ENCODE peak calls at places on chromosome 10, in four cellular contexts. Y, C, F and R are unnamed samples.

GRCh38 chr10:62437696-62438095 is 63.5 kb downstream of the ZNF365 start:
- DNase-seq in Y (peak), C (peak), F (no peak), R (no peak)

GRCh38 chr10:88455831-88456230 is 127.3 kb downstream of the RNLS start:
- DNase-seq in Y (no peak), C (no peak), F (no peak), R (no peak)

GRCh38 chr10:126570631-126571170 is 99.8 kb downstream of the C10orf90 start:
- DNase-seq in Y (no peak), C (no peak), F (no peak), R (no peak)

GRCh38 chr10:68502846-68503245 is 24.5 kb downstream of the SLC25A16 start:
- DNase-seq in Y (no peak), C (no peak), F (no peak), R (no peak)

GRCh38 chr10:18140149-18140956 is at the start of gene CACNB2:
- DNase-seq in Y (peak), C (peak), F (peak), R (peak)

GRCh38 chr10:68095176-68095575 is 14.1 kb upstream of the MYPN start:
- DNase-seq in Y (no peak), C (no peak), F (no peak), R (no peak)

GRCh38 chr10:22849077-22849810 is 78.6 kb upstream of the ARMC3 start:
- DNase-seq in Y (peak), C (no peak), F (peak), R (peak)

GRCh38 chr10:92173996-92174395 is 116.9 kb downstream of the CPEB3 start:
- DNase-seq in Y (no peak), C (no peak), F (no peak), R (no peak)

GRCh38 chr10:1538531-1539061 is 198.7 kb downstream of the ADARB2 start:
- DNase-seq in Y (no peak), C (no peak), F (no peak), R (no peak)

GRCh38 chr10:131667047-131667446 is 233.8 kb upstream of the PPP2R2D start:
- DNase-seq in Y (no peak), C (no peak), F (no peak), R (no peak)

GRCh38 chr10:3104251-3104918 is 37.0 kb downstream of the PFKP start:
- DNase-seq in Y (no peak), C (no peak), F (peak), R (peak)

GRCh38 chr10:45550903-45551302 is 121.7 kb downstream of the ZFAND4 start:
- DNase-seq in Y (no peak), C (no peak), F (no peak), R (no peak)

GRCh38 chr10:79223001-79223345 is 124.3 kb upstream of the PPIF start:
- DNase-seq in Y (no peak), C (no peak), F (peak), R (no peak)

GRCh38 chr10:70595566-70596016 is 7.0 kb downstream of the PRF1 start:
- DNase-seq in Y (no peak), C (no peak), F (no peak), R (no peak)

GRCh38 chr10:102617041-102617440 is 27.2 kb upstream of the TRIM8 start:
- DNase-seq in Y (no peak), C (no peak), F (no peak), R (no peak)

GRCh38 chr10:69479737-69480412 is 28.6 kb downstream of the TSPAN15 start:
- DNase-seq in Y (no peak), C (no peak), F (no peak), R (no peak)

GRCh38 chr10:94018107-94018506 is 24.4 kb downstream of the PLCE1 start:
- DNase-seq in Y (no peak), C (no peak), F (no peak), R (no peak)

GRCh38 chr10:76308946-76309529 is 877.6 kb downstream of the LRMDA start:
- DNase-seq in Y (no peak), C (no peak), F (no peak), R (no peak)

GRCh38 chr10:110269641-110270318 is 34.9 kb downstream of the SMNDC1 start:
- DNase-seq in Y (peak), C (no peak), F (no peak), R (peak)

GRCh38 chr10:867807-868206 is 63.7 kb downstream of the LARP4B start:
- DNase-seq in Y (no peak), C (no peak), F (no peak), R (no peak)

GRCh38 chr10:86253171-86254072 is 113.2 kb downstream of the GRID1 start:
- DNase-seq in Y (no peak), C (no peak), F (no peak), R (no peak)

GRCh38 chr10:31358688-31359330 is 39.8 kb downstream of the ZEB1 start:
- DNase-seq in Y (no peak), C (no peak), F (no peak), R (no peak)

GRCh38 chr10:57579926-57580325 is 687.8 kb downstream of the IPMK start:
- DNase-seq in Y (no peak), C (peak), F (no peak), R (no peak)

GRCh38 chr10:49508654-49509053 is 30.3 kb downstream of the ERCC6 start:
- DNase-seq in Y (no peak), C (no peak), F (no peak), R (no peak)

GRCh38 chr10:128047337-128047736 is 78.9 kb downstream of the MKI67 start:
- DNase-seq in Y (peak), C (peak), F (no peak), R (peak)

GRCh38 chr10:101716891-101717659 is 22.1 kb upstream of the FBXW4 start:
- DNase-seq in Y (no peak), C (no peak), F (no peak), R (no peak)

GRCh38 chr10:80261316-80262030 is 28.0 kb downstream of the MAT1A start:
- DNase-seq in Y (no peak), C (no peak), F (no peak), R (no peak)

GRCh38 chr10:484441-484924 is 205.0 kb downstream of the DIP2C start:
- DNase-seq in Y (no peak), C (no peak), F (no peak), R (no peak)

GRCh38 chr10:60338002-60338564 is 51.6 kb downstream of the ANK3 start:
- DNase-seq in Y (no peak), C (no peak), F (no peak), R (no peak)

GRCh38 chr10:119207713-119208552 is 562 bp downstream of the GRK5 start:
- DNase-seq in Y (peak), C (no peak), F (peak), R (no peak)

GRCh38 chr10:58618158-58618676 is 105.5 kb downstream of the BICC1 start:
- DNase-seq in Y (no peak), C (no peak), F (no peak), R (no peak)

GRCh38 chr10:52313350-52314006 is 603 bp upstream of the DKK1 start:
- DNase-seq in Y (no peak), C (no peak), F (no peak), R (no peak)

GRCh38 chr10:79385804-79386531 is 38.7 kb downstream of the PPIF start:
- DNase-seq in Y (peak), C (no peak), F (no peak), R (no peak)

GRCh38 chr10:14736043-14736442 is 38.7 kb downstream of the FAM107B start:
- DNase-seq in Y (no peak), C (no peak), F (no peak), R (no peak)

GRCh38 chr10:84172435-84173356 is 905 bp upstream of the GPR15LG start:
- DNase-seq in Y (no peak), C (no peak), F (no peak), R (no peak)

GRCh38 chr10:624605-625334 is 64.7 kb downstream of the DIP2C start:
- DNase-seq in Y (peak), C (peak), F (peak), R (peak)

GRCh38 chr10:70191906-70192305 is 21.6 kb upstream of the SAR1A start:
- DNase-seq in Y (no peak), C (peak), F (no peak), R (no peak)

GRCh38 chr10:33746878-33747277 is 412.4 kb upstream of the NRP1 start:
- DNase-seq in Y (no peak), C (no peak), F (no peak), R (no peak)

GRCh38 chr10:15255961-15256360 is 87.5 kb upstream of the NMT2 start:
- DNase-seq in Y (no peak), C (no peak), F (no peak), R (no peak)